ENCODE peak calls at places on chromosomes 3 and 15, in four cellular contexts. C, G, E and T are unnamed samples.

GRCh38 chr3:4980229-4981159 is 1.3 kb downstream of the BHLHE40 start:
- DNase-seq in C (peak), G (peak), E (peak), T (peak)

GRCh38 chr15:66865622-66866611 is 163.9 kb downstream of the SMAD6 start:
- DNase-seq in G (no peak), E (no peak), C (no peak), T (no peak)

GRCh38 chr3:79367066-79367465 is 400.7 kb downstream of the ROBO1 start:
- DNase-seq in G (no peak), E (no peak), C (no peak), T (no peak)

GRCh38 chr3:114411811-114412803 is 118.3 kb downstream of the TIGIT start:
- DNase-seq in E (peak), C (no peak), G (no peak), T (no peak)

GRCh38 chr15:28182731-28183130 is 83.6 kb upstream of the OCA2 start:
- DNase-seq in G (no peak), E (no peak), C (no peak), T (no peak)

GRCh38 chr3:124923833-124924232 is 10.7 kb downstream of the MUC13 start:
- DNase-seq in C (no peak), G (no peak), E (no peak), T (no peak)

GRCh38 chr15:89028036-89028435 is 60.2 kb upstream of the ABHD2 start:
- DNase-seq in E (no peak), G (no peak), C (no peak), T (no peak)

GRCh38 chr15:81292516-81293001 is 31.4 kb downstream of the STARD5 start:
- DNase-seq in C (no peak), E (peak), G (no peak), T (no peak)

GRCh38 chr3:140006331-140006730 is 71.3 kb downstream of the CLSTN2 start:
- DNase-seq in C (no peak), G (no peak), E (no peak), T (no peak)

GRCh38 chr3:37054370-37054769 is 61.1 kb downstream of the MLH1 start:
- DNase-seq in E (no peak), G (no peak), C (peak), T (no peak)

GRCh38 chr15:28185148-28185895 is 86.2 kb upstream of the OCA2 start:
- DNase-seq in C (no peak), G (no peak), E (no peak), T (no peak)

GRCh38 chr3:132880986-132881385 is 157.2 kb upstream of the TMEM108 start:
- DNase-seq in C (no peak), G (no peak), E (no peak), T (no peak)

GRCh38 chr3:51934991-51935885 is 6.5 kb downstream of the RRP9 start:
- DNase-seq in G (no peak), C (no peak), E (no peak), T (no peak)

GRCh38 chr15:56261854-56262509 is 18.3 kb upstream of the RFX7 start:
- DNase-seq in G (no peak), C (no peak), E (no peak), T (no peak)

GRCh38 chr15:42059661-42060476 is 34.5 kb downstream of the PLA2G4D start:
- DNase-seq in E (peak), C (no peak), G (peak), T (peak)

GRCh38 chr3:106296111-106296510 is 427.3 kb upstream of the CBLB start:
- DNase-seq in G (no peak), E (no peak), C (no peak), T (no peak)

GRCh38 chr3:195773956-195774537 is 37.7 kb downstream of the MUC4 start:
- DNase-seq in C (no peak), E (no peak), G (no peak), T (no peak)

GRCh38 chr15:95450413-95450812 is 880.1 kb upstream of the NR2F2 start:
- DNase-seq in G (no peak), E (no peak), C (no peak), T (no peak)

GRCh38 chr3:184133840-184134745 is 1.1 kb upstream of the EIF2B5 start:
- DNase-seq in E (peak), C (no peak), G (peak), T (peak)

GRCh38 chr3:57980416-57980815 is 27.8 kb upstream of the FLNB start:
- DNase-seq in E (no peak), C (no peak), G (no peak), T (no peak)

GRCh38 chr3:114272271-114272670 is 21.6 kb upstream of the TIGIT start:
- DNase-seq in C (no peak), E (no peak), G (no peak), T (no peak)

GRCh38 chr3:143203848-143204247 is 84.3 kb downstream of the CHST2 start:
- DNase-seq in G (no peak), C (no peak), E (no peak), T (no peak)

GRCh38 chr3:42749025-42749752 is 23.9 kb downstream of the CCDC13 start:
- DNase-seq in C (no peak), E (no peak), G (no peak), T (no peak)

GRCh38 chr15:50463423-50464358 is 39.5 kb downstream of the USP8 start:
- DNase-seq in G (no peak), C (no peak), E (no peak), T (no peak)

GRCh38 chr15:70643106-70643782 is 120.1 kb downstream of the UACA start:
- DNase-seq in C (no peak), G (no peak), E (no peak), T (no peak)

GRCh38 chr3:13748500-13748899 is 131.4 kb downstream of the WNT7A start:
- DNase-seq in C (no peak), G (no peak), E (no peak), T (no peak)

GRCh38 chr15:59952960-59953359 is 51.2 kb upstream of the FOXB1 start:
- DNase-seq in G (no peak), C (no peak), E (no peak), T (no peak)

GRCh38 chr3:63914312-63914711 is 2.1 kb upstream of the SCAANT1 start:
- DNase-seq in G (no peak), C (no peak), E (no peak), T (no peak)

GRCh38 chr15:88624156-88624970 is 3.2 kb downstream of the AEN start:
- DNase-seq in C (no peak), E (peak), G (no peak), T (peak)

GRCh38 chr3:37995652-37996641 is 5.4 kb downstream of the VILL start:
- DNase-seq in C (no peak), G (no peak), E (peak), T (peak)

GRCh38 chr3:15292765-15293522 is 39.4 kb downstream of the SH3BP5 start:
- DNase-seq in E (no peak), C (no peak), G (no peak), T (no peak)